ENCODE peak calls at places on chromosome 10, in four cellular contexts. F is SW480, I is GM06990, A is globus pallidus. L is an unnamed sample.

GRCh38 chr10:29409241-29410051 is 120.6 kb downstream of the LYZL1 start:
- DNase-seq in F (peak), I (peak), A (peak), L (peak)

GRCh38 chr10:124319926-124320391 is 98.8 kb downstream of the OAT start:
- DNase-seq in F (no peak), I (no peak), A (no peak), L (no peak)

GRCh38 chr10:81081887-81082620 is 544.4 kb downstream of the SH2D4B start:
- DNase-seq in F (peak), I (no peak), A (no peak), L (peak)

GRCh38 chr10:132395704-132396494 is 1.1 kb upstream of the PWWP2B start:
- DNase-seq in F (no peak), I (no peak), A (no peak), L (no peak)

GRCh38 chr10:11409357-11409756 is 202.1 kb downstream of the USP6NL start:
- DNase-seq in F (no peak), I (no peak), A (no peak), L (no peak)

GRCh38 chr10:71466330-71466729 is 69.6 kb downstream of the CDH23 start:
- DNase-seq in F (no peak), I (no peak), A (no peak), L (no peak)

GRCh38 chr10:98610301-98610700 is 163.6 kb upstream of the HPS1 start:
- DNase-seq in F (no peak), I (no peak), A (no peak), L (no peak)

GRCh38 chr10:129035052-129035805 is 431.8 kb upstream of the MGMT start:
- DNase-seq in F (no peak), I (no peak), A (no peak), L (no peak)

GRCh38 chr10:99654791-99655190 is 4.5 kb upstream of the ENTPD7 start:
- DNase-seq in F (no peak), I (no peak), A (no peak), L (no peak)

GRCh38 chr10:103649654-103650423 is 156.3 kb downstream of the NEURL1 start:
- DNase-seq in F (no peak), I (no peak), A (no peak), L (no peak)

GRCh38 chr10:3811331-3811870 is 26.4 kb upstream of the KLF6 start:
- DNase-seq in F (peak), I (peak), A (peak), L (peak)

GRCh38 chr10:86707505-86707904 is 39.2 kb downstream of the LDB3 start:
- DNase-seq in F (no peak), I (no peak), A (no peak), L (no peak)

GRCh38 chr10:107689318-107689717 is 524.8 kb upstream of the SORCS1 start:
- DNase-seq in F (no peak), I (no peak), A (no peak), L (no peak)

GRCh38 chr10:19021162-19021561 is 27.4 kb upstream of the MALRD1 start:
- DNase-seq in F (no peak), I (no peak), A (no peak), L (no peak)

GRCh38 chr10:113381906-113382562 is 170.8 kb upstream of the HABP2 start:
- DNase-seq in F (no peak), I (no peak), A (no peak), L (no peak)

GRCh38 chr10:69389827-69390490 is 26.8 kb downstream of the TACR2 start:
- DNase-seq in F (peak), I (no peak), A (no peak), L (no peak)

GRCh38 chr10:72228318-72228751 is 12.3 kb upstream of the ASCC1 start:
- DNase-seq in F (no peak), I (no peak), A (no peak), L (no peak)

GRCh38 chr10:123648595-123648994 is 17.6 kb upstream of the GPR26 start:
- DNase-seq in F (no peak), I (no peak), A (no peak), L (no peak)

GRCh38 chr10:89352039-89352597 is 24.3 kb downstream of the IFIT3 start:
- DNase-seq in F (peak), I (peak), A (no peak), L (peak)

GRCh38 chr10:3784510-3785250 is at the start of gene KLF6:
- DNase-seq in F (no peak), I (no peak), A (peak), L (no peak)

GRCh38 chr10:47287365-47287802 is 12.6 kb upstream of the GDF10 start:
- DNase-seq in F (no peak), I (no peak), A (no peak), L (no peak)

GRCh38 chr10:92727141-92727540 is 37.4 kb downstream of the HHEX start:
- DNase-seq in F (no peak), I (no peak), A (no peak), L (no peak)

L was measured in GM10248.